ENCODE peak calls at places on chromosomes 16 and 17, in eight cellular contexts. K is cardiac fibroblast, M is heart right ventricle, I is MM.1S, Z is fibroblast of pulmonary artery, U is activated B cell treated with CpG ODN at 0.5 μM for 24 hours, B is mucosa of descending colon, H is breast epithelium. Y is an unnamed sample.

GRCh38 chr16:25018972-25019617 is 3.9 kb upstream of the ARHGAP17 start:
- DNase-seq in K (no peak), M (no peak), I (peak), Z (no peak), U (no peak), B (no peak), H (no peak), Y (no peak)

GRCh38 chr17:28717578-28718316 is at the start of gene RAB34:
- DNase-seq in K (peak), M (peak), I (no peak), Z (peak), U (peak), B (peak), H (peak), Y (peak)

GRCh38 chr16:87053016-87053982 is 263.9 kb downstream of the C16orf95 start:
- DNase-seq in K (no peak), M (no peak), I (no peak), Z (no peak), U (no peak), B (no peak), H (peak), Y (no peak)

GRCh38 chr17:78557598-78558039 is 19.6 kb downstream of the DNAH17 start:
- DNase-seq in K (peak), M (no peak), I (no peak), Z (peak), U (no peak), B (no peak), H (no peak), Y (no peak)

GRCh38 chr16:76741623-76742022 is 449.4 kb upstream of the MON1B start:
- DNase-seq in K (no peak), M (no peak), I (no peak), Z (no peak), U (no peak), B (no peak), H (no peak), Y (no peak)

GRCh38 chr17:83026311-83026811 is 53.0 kb upstream of the METRNL start:
- DNase-seq in K (no peak), M (no peak), I (no peak), Z (no peak), U (no peak), B (no peak), H (no peak), Y (no peak)

GRCh38 chr17:47692895-47693666 is 880 bp upstream of the TBKBP1 start:
- DNase-seq in K (no peak), M (no peak), I (peak), Z (no peak), U (no peak), B (no peak), H (no peak), Y (no peak)

GRCh38 chr17:2885751-2886150 is 89.5 kb downstream of the RAP1GAP2 start:
- DNase-seq in K (no peak), M (no peak), I (no peak), Z (no peak), U (no peak), B (no peak), H (no peak), Y (no peak)

GRCh38 chr16:23950291-23950894 is 114.6 kb downstream of the PRKCB start:
- DNase-seq in K (no peak), M (no peak), I (no peak), Z (no peak), U (no peak), B (no peak), H (no peak), Y (no peak)

GRCh38 chr17:17425591-17425990 is 51.2 kb upstream of the MED9 start:
- DNase-seq in K (peak), M (no peak), I (no peak), Z (peak), U (no peak), B (no peak), H (no peak), Y (no peak)

GRCh38 chr17:74682442-74683190 is 30.1 kb downstream of the CD300LF start:
- DNase-seq in K (no peak), M (no peak), I (no peak), Z (no peak), U (no peak), B (no peak), H (no peak), Y (no peak)

GRCh38 chr17:48623583-48623982 is 2.6 kb downstream of the HOXB9 start:
- DNase-seq in K (no peak), M (no peak), I (no peak), Z (no peak), U (no peak), B (no peak), H (no peak), Y (no peak)

GRCh38 chr17:79325707-79326106 is 251.1 kb downstream of the ENGASE start:
- DNase-seq in K (no peak), M (no peak), I (no peak), Z (peak), U (no peak), B (peak), H (no peak), Y (no peak)

GRCh38 chr17:65283704-65284103 is 146.5 kb downstream of the RGS9 start:
- DNase-seq in K (peak), M (no peak), I (no peak), Z (no peak), U (no peak), B (no peak), H (no peak), Y (no peak)

GRCh38 chr17:1577186-1577585 is 14.6 kb upstream of the PITPNA start:
- DNase-seq in K (peak), M (peak), I (no peak), Z (peak), U (no peak), B (peak), H (peak), Y (no peak)

GRCh38 chr17:14302421-14303099 is 1.7 kb downstream of the HS3ST3B1 start:
- DNase-seq in K (peak), M (peak), I (peak), Z (peak), U (peak), B (peak), H (peak), Y (peak)

GRCh38 chr16:78770353-78771091 is 671.1 kb downstream of the WWOX start:
- DNase-seq in K (peak), M (peak), I (peak), Z (no peak), U (peak), B (peak), H (peak), Y (no peak)

GRCh38 chr17:76484228-76484725 is 16.9 kb downstream of the AANAT start:
- DNase-seq in K (no peak), M (no peak), I (no peak), Z (no peak), U (no peak), B (peak), H (no peak), Y (no peak)

GRCh38 chr17:37465058-37465616 is 24.6 kb upstream of the DUSP14 start:
- DNase-seq in K (peak), M (no peak), I (no peak), Z (peak), U (no peak), B (no peak), H (no peak), Y (no peak)

GRCh38 chr17:79218825-79219200 is 144.2 kb downstream of the ENGASE start:
- DNase-seq in K (no peak), M (no peak), I (no peak), Z (no peak), U (no peak), B (peak), H (no peak), Y (no peak)

GRCh38 chr16:3186946-3187690 is 886 bp upstream of the OR1F1 start:
- DNase-seq in K (no peak), M (no peak), I (no peak), Z (no peak), U (no peak), B (no peak), H (no peak), Y (no peak)

GRCh38 chr16:2856061-2856670 is 1.8 kb downstream of the PRSS22 start:
- DNase-seq in K (no peak), M (no peak), I (no peak), Z (no peak), U (no peak), B (no peak), H (no peak), Y (no peak)

GRCh38 chr16:4534151-4534790 is 4.3 kb downstream of the CDIP1 start:
- DNase-seq in K (no peak), M (peak), I (no peak), Z (no peak), U (no peak), B (no peak), H (no peak), Y (no peak)

GRCh38 chr16:29662729-29663019 is 373 bp upstream of the SPN start:
- DNase-seq in K (no peak), M (no peak), I (no peak), Z (no peak), U (no peak), B (peak), H (no peak), Y (no peak)

GRCh38 chr17:48526986-48527741 is 3.6 kb downstream of the HOXB1 start:
- DNase-seq in K (no peak), M (peak), I (no peak), Z (no peak), U (no peak), B (no peak), H (no peak), Y (no peak)

GRCh38 chr17:41989702-41990419 is 23.3 kb downstream of the CNP start:
- DNase-seq in K (no peak), M (no peak), I (no peak), Z (no peak), U (no peak), B (peak), H (no peak), Y (no peak)

GRCh38 chr16:69523571-69523970 is 42.2 kb upstream of the NFAT5 start:
- DNase-seq in K (no peak), M (no peak), I (no peak), Z (no peak), U (no peak), B (peak), H (no peak), Y (no peak)

GRCh38 chr17:55295411-55296170 is 30.8 kb downstream of the HLF start:
- DNase-seq in K (peak), M (no peak), I (peak), Z (peak), U (peak), B (no peak), H (no peak), Y (no peak)

GRCh38 chr17:60671482-60671881 is 6.2 kb upstream of the BCAS3 start:
- DNase-seq in K (no peak), M (no peak), I (no peak), Z (no peak), U (no peak), B (no peak), H (no peak), Y (no peak)

GRCh38 chr16:17801024-17801423 is 330.3 kb upstream of the XYLT1 start:
- DNase-seq in K (no peak), M (no peak), I (no peak), Z (no peak), U (no peak), B (no peak), H (no peak), Y (no peak)

GRCh38 chr16:1610841-1611653 is 825 bp downstream of the IFT140 start:
- DNase-seq in K (no peak), M (no peak), I (no peak), Z (no peak), U (no peak), B (no peak), H (peak), Y (no peak)

GRCh38 chr16:89764711-89765201 is 43.4 kb downstream of the ZNF276 start:
- DNase-seq in K (no peak), M (no peak), I (peak), Z (no peak), U (peak), B (peak), H (no peak), Y (no peak)

GRCh38 chr16:85543998-85544397 is 69.1 kb upstream of the GSE1 start:
- DNase-seq in K (no peak), M (no peak), I (no peak), Z (no peak), U (no peak), B (no peak), H (no peak), Y (no peak)

GRCh38 chr16:51175081-51175480 is 24.0 kb upstream of the SALL1 start:
- DNase-seq in K (no peak), M (no peak), I (no peak), Z (no peak), U (no peak), B (no peak), H (no peak), Y (no peak)

GRCh38 chr17:64036198-64036922 is 15.9 kb upstream of the ICAM2 start:
- DNase-seq in K (no peak), M (no peak), I (no peak), Z (no peak), U (no peak), B (no peak), H (no peak), Y (peak)
- TF ChIP-seq CTCF in K (no peak), M (no peak), I (no peak), Z (no peak), U (no peak), B (no peak), H (no peak), Y (no peak)

DNA sequence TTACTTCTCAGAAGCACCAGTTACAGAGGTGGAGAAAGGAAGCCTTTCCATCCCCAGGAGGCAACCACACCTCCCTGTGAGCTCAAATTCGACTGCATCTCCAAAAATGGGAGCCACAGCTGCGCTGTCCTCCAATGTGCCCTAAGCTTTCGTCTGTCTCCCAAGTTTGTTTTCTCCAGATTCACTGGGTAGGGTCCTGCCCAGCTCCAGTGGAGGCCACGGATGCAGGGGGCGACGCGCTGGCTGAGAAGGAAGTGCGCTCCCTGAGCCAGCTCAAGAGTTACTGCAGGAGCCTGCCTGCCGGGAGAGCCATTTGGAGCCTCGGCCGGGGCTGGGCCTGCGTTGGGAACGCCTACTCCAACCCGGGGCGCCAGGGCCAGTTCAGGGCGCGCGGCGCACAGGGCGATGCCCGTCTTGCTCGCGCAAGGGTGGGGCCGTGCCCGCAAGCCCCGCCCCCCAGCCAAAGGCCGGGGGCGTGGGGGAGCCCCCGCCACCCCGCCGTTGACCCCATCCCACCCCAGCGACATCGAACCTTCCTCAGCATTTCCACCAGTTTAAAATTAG is 19.5 kb downstream of the SIAH1 start:
- DNase-seq in K (peak), M (peak), I (peak), Z (peak), U (peak), B (peak), H (peak), Y (peak)
- TF ChIP-seq CTCF in K (peak), M (no peak), I (no peak), Z (no peak), U (no peak), B (no peak), H (no peak), Y (no peak)

GRCh38 chr17:58307468-58308172 is 21.0 kb downstream of the TSPOAP1 start:
- DNase-seq in K (no peak), M (no peak), I (no peak), Z (no peak), U (no peak), B (no peak), H (no peak), Y (peak)

GRCh38 chr17:58308985-58309917 is 19.3 kb downstream of the TSPOAP1 start:
- DNase-seq in K (no peak), M (no peak), I (no peak), Z (no peak), U (no peak), B (no peak), H (no peak), Y (no peak)

GRCh38 chr17:58306131-58306951 is 22.3 kb downstream of the TSPOAP1 start:
- DNase-seq in K (no peak), M (no peak), I (no peak), Z (no peak), U (no peak), B (no peak), H (no peak), Y (no peak)

GRCh38 chr17:58309918-58310259 is 18.7 kb downstream of the TSPOAP1 start:
- DNase-seq in K (no peak), M (no peak), I (no peak), Z (no peak), U (no peak), B (no peak), H (no peak), Y (no peak)

GRCh38 chr17:58308173-58308984 is 20.2 kb downstream of the TSPOAP1 start:
- DNase-seq in K (no peak), M (no peak), I (no peak), Z (no peak), U (no peak), B (no peak), H (peak), Y (peak)
- TF ChIP-seq CTCF in K (peak), M (no peak), I (peak), Z (peak), U (no peak), B (no peak), H (no peak), Y (peak)

GRCh38 chr17:31591924-31592323 is 200.4 kb downstream of the RAB11FIP4 start:
- DNase-seq in K (no peak), M (no peak), I (no peak), Z (no peak), U (no peak), B (no peak), H (no peak), Y (no peak)
- TF ChIP-seq CTCF in K (no peak), M (no peak), I (no peak), Z (no peak), U (no peak), B (no peak), H (no peak), Y (no peak)

GRCh38 chr17:52213451-52213850 is 54.9 kb upstream of the CA10 start:
- DNase-seq in K (no peak), M (no peak), I (no peak), Z (no peak), U (no peak), B (no peak), H (no peak), Y (no peak)

GRCh38 chr17:52209507-52209906 is 51.0 kb upstream of the CA10 start:
- DNase-seq in K (no peak), M (no peak), I (no peak), Z (no peak), U (no peak), B (no peak), H (no peak), Y (no peak)

GRCh38 chr17:52207786-52208185 is 49.3 kb upstream of the CA10 start:
- DNase-seq in K (no peak), M (no peak), I (no peak), Z (no peak), U (no peak), B (no peak), H (no peak), Y (no peak)

DNA sequence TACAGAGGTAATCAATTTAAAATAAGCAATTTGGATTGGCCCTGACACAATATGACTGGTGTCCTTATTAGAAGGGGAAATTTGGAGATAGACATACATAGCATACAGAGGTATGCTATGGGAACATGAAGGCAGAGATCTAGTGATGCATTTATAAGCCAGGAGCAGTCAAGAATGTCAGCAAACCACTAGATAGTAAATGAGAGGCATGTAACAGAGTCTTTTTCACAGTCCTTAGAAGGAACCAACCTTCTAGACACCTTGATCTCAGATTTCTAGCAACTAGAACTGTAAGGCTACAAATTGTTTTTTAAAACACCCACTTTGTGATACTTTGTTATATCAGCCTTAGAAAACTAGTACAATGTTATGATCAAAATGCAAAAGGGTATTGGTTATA is 54.3 kb upstream of the CA10 start:
- DNase-seq in K (no peak), M (no peak), I (no peak), Z (no peak), U (no peak), B (no peak), H (no peak), Y (no peak)
- TF ChIP-seq CTCF in K (no peak), M (no peak), I (no peak), Z (no peak), U (no peak), B (no peak), H (no peak), Y (no peak)

GRCh38 chr17:50506298-50506697 is 1.9 kb upstream of the MYCBPAP start:
- DNase-seq in K (no peak), M (no peak), I (no peak), Z (no peak), U (no peak), B (peak), H (no peak), Y (no peak)

GRCh38 chr17:50507871-50508572 is at the start of gene MYCBPAP:
- DNase-seq in K (peak), M (peak), I (peak), Z (peak), U (peak), B (peak), H (peak), Y (peak)

GRCh38 chr17:50511058-50511457 is 2.8 kb downstream of the MYCBPAP start:
- DNase-seq in K (no peak), M (no peak), I (peak), Z (peak), U (no peak), B (peak), H (no peak), Y (no peak)

GRCh38 chr17:50505731-50506130 is 2.5 kb upstream of the MYCBPAP start:
- DNase-seq in K (no peak), M (no peak), I (no peak), Z (no peak), U (no peak), B (no peak), H (no peak), Y (no peak)

GRCh38 chr17:50508573-50509460 is 578 bp downstream of the MYCBPAP start:
- DNase-seq in K (no peak), M (no peak), I (no peak), Z (no peak), U (no peak), B (peak), H (no peak), Y (no peak)
- TF ChIP-seq CTCF in K (no peak), M (no peak), I (no peak), Z (no peak), U (no peak), B (no peak), H (no peak), Y (no peak)

Y was measured in type B pancreatic cell.